ENCODE peak calls at places on chromosomes 5 and 9, in seven cellular contexts. D, A, F, J, C, O and V are unnamed samples.

GRCh38 chr9:38687389-38687842 is 32.5 kb downstream of the FAM240B start:
- DNase-seq in D (no peak), A (no peak), F (peak; percentile 47), J (peak; percentile 60), C (no peak), O (peak; percentile 68), V (peak; percentile 74)

GRCh38 chr5:115214541-115214940 is 44.8 kb upstream of the TRIM36 start:
- DNase-seq in D (no peak), A (no peak), F (peak; percentile 12), J (no peak), C (no peak), O (no peak), V (no peak)

GRCh38 chr5:163163858-163164257 is 273.5 kb upstream of the CCNG1 start:
- DNase-seq in D (no peak), A (no peak), F (no peak), J (peak; percentile 17), C (no peak), O (no peak), V (no peak)

GRCh38 chr9:12658531-12659209 is 34.5 kb upstream of the TYRP1 start:
- DNase-seq in D (no peak), A (no peak), F (no peak), J (no peak), C (no peak), O (peak; percentile 3), V (no peak)

GRCh38 chr5:79697222-79698164 is 7.9 kb downstream of the CMYA5 start:
- DNase-seq in D (no peak), A (no peak), F (peak; percentile 72), J (no peak), C (no peak), O (no peak), V (no peak)

GRCh38 chr5:117318528-117318927 is 743.9 kb upstream of the SEMA6A start:
- DNase-seq in D (peak; percentile 19), A (no peak), F (no peak), J (no peak), C (no peak), O (no peak), V (no peak)

GRCh38 chr5:95390812-95391492 is at the start of gene FAM81B:
- DNase-seq in D (no peak), A (no peak), F (peak; percentile 80), J (no peak), C (no peak), O (no peak), V (no peak)

GRCh38 chr5:138611295-138612220 is 36.4 kb upstream of the HSPA9 start:
- DNase-seq in D (no peak), A (peak; percentile 27), F (peak; percentile 77), J (peak; percentile 39), C (peak; percentile 17), O (no peak), V (no peak)

GRCh38 chr5:94017579-94017978 is 276.2 kb upstream of the POU5F2 start:
- DNase-seq in D (no peak), A (no peak), F (peak; percentile 45), J (peak; percentile 23), C (no peak), O (no peak), V (no peak)

GRCh38 chr9:16559418-16560188 is 310.9 kb downstream of the BNC2 start:
- DNase-seq in D (no peak), A (no peak), F (no peak), J (no peak), C (no peak), O (no peak), V (no peak)

GRCh38 chr5:158925314-158925713 is 174.4 kb downstream of the EBF1 start:
- DNase-seq in D (no peak), A (no peak), F (no peak), J (no peak), C (no peak), O (no peak), V (no peak)

GRCh38 chr5:146206257-146206656 is 2.9 kb downstream of the RBM27 start:
- DNase-seq in D (no peak), A (no peak), F (no peak), J (no peak), C (no peak), O (no peak), V (no peak)

GRCh38 chr5:24714757-24715156 is 70.0 kb upstream of the CDH10 start:
- DNase-seq in D (no peak), A (no peak), F (no peak), J (no peak), C (no peak), O (no peak), V (no peak)

GRCh38 chr5:138372225-138372624 is 19.7 kb downstream of the KDM3B start:
- DNase-seq in D (no peak), A (no peak), F (no peak), J (no peak), C (no peak), O (no peak), V (no peak)

GRCh38 chr5:148623101-148623500 is 31.2 kb downstream of the HTR4 start:
- DNase-seq in D (no peak), A (no peak), F (no peak), J (no peak), C (no peak), O (no peak), V (no peak)

GRCh38 chr9:69066955-69067354 is 31.4 kb downstream of the FXN start:
- DNase-seq in D (no peak), A (no peak), F (no peak), J (no peak), C (no peak), O (no peak), V (no peak)

GRCh38 chr5:127068771-127069330 is 4.5 kb downstream of the C5orf63 start:
- DNase-seq in D (peak; percentile 73), A (no peak), F (peak; percentile 71), J (no peak), C (no peak), O (no peak), V (no peak)

GRCh38 chr9:127263244-127263643 is 1.3 kb upstream of the GARNL3 start:
- DNase-seq in D (no peak), A (no peak), F (no peak), J (no peak), C (no peak), O (no peak), V (no peak)

GRCh38 chr5:149408252-149409099 is 29.4 kb upstream of the IL17B start:
- DNase-seq in D (no peak), A (no peak), F (no peak), J (no peak), C (no peak), O (no peak), V (no peak)